ENCODE peak calls at places on chromosomes 11 and 22, in five cellular contexts. H is left ventricle myocardium inferior; F is RPMI8226; E is stimulated activated CD8-positive, alpha-beta memory T cell treated with anti-CD3 and anti-CD28 coated beads, Interleukin-2, amount 100 ng/mL, for 48 hours; S is activated T-cell treated with anti-CD3 and anti-CD28 coated beads for 48 hours. L is an unnamed sample.

GRCh38 chr22:49013707-49014106 is 814.0 kb downstream of the BRD1 start:
- DNase-seq in F (no peak), E (no peak), H (no peak), S (no peak), L (no peak)

GRCh38 chr11:28878025-28878424 is 769.8 kb downstream of the METTL15 start:
- DNase-seq in F (no peak), E (no peak), H (no peak), S (no peak), L (no peak)

GRCh38 chr11:75667268-75667830 is 1.5 kb downstream of the MAP6 start:
- DNase-seq in S (no peak), H (peak), E (no peak), F (peak), L (no peak)

GRCh38 chr11:66317766-66318575 is 1.1 kb upstream of the CD248 start:
- DNase-seq in E (peak), H (peak), F (peak), S (peak), L (no peak)

GRCh38 chr11:6608011-6608410 is 4.0 kb downstream of the TAF10 start:
- DNase-seq in F (no peak), E (no peak), S (no peak), H (no peak), L (no peak)

GRCh38 chr11:126853732-126854131 is 146.8 kb downstream of the KIRREL3 start:
- DNase-seq in S (no peak), H (no peak), E (no peak), F (no peak), L (no peak)

GRCh38 chr22:20920881-20921203 is 3.6 kb downstream of the CRKL start:
- DNase-seq in S (no peak), F (no peak), E (no peak), H (no peak), L (no peak)

GRCh38 chr11:6862961-6863360 is at the start of gene OR10A2:
- DNase-seq in H (no peak), E (no peak), S (no peak), F (no peak), L (no peak)

GRCh38 chr11:2134022-2135010 is 4.9 kb downstream of the IGF2 start:
- DNase-seq in F (peak), S (no peak), E (no peak), H (no peak), L (no peak)

GRCh38 chr11:5809122-5809519 is 397 bp downstream of the OR52N2 start:
- DNase-seq in F (no peak), H (no peak), S (no peak), E (no peak), L (no peak)

GRCh38 chr11:22460181-22460580 is 122.0 kb downstream of the SLC17A6 start:
- DNase-seq in S (no peak), E (no peak), F (no peak), H (no peak), L (no peak)

GRCh38 chr11:73645972-73646631 is at the start of gene PLEKHB1:
- DNase-seq in S (no peak), H (no peak), F (no peak), E (no peak), L (no peak)

GRCh38 chr11:2808850-2809847 is 76.4 kb downstream of the CDKN1C start:
- DNase-seq in S (no peak), H (peak), F (no peak), E (peak), L (no peak)

GRCh38 chr11:67538306-67538705 is 15.1 kb upstream of the CABP2 start:
- DNase-seq in H (no peak), E (no peak), S (no peak), F (no peak), L (no peak)

GRCh38 chr11:39768214-39768613 is 1691.2 kb downstream of the LRRC4C start:
- DNase-seq in F (no peak), H (no peak), E (no peak), S (no peak), L (no peak)

GRCh38 chr11:36411202-36411640 is 98.9 kb downstream of the TRAF6 start:
- DNase-seq in H (no peak), S (no peak), E (no peak), F (peak), L (peak)

GRCh38 chr11:18987454-18988231 is 48.4 kb upstream of the MRGPRX1 start:
- DNase-seq in E (no peak), H (no peak), F (no peak), S (no peak), L (no peak)

GRCh38 chr22:37904572-37905533 is 1.2 kb upstream of the MICALL1 start:
- DNase-seq in F (no peak), S (no peak), H (peak), E (peak), L (peak)